ENCODE peak calls at places on chromosomes 11 and 22, in six cellular contexts. Z is H1, F is HL-60, H is GM12878, C is SK-N-SH, S is HepG2. A is an unnamed sample.

GRCh38 chr22:29473001-29473400 is 7.0 kb upstream of the NEFH start:
- DNase-seq in Z (no peak), F (no peak), H (no peak), C (no peak), S (no peak), A (no peak)

GRCh38 chr22:47198801-47199251 is 436.4 kb downstream of the TBC1D22A start:
- DNase-seq in Z (peak; percentile 13), F (no peak), H (no peak), C (peak; percentile 27), S (no peak), A (no peak)

GRCh38 chr11:104033561-104033960 is 2.9 kb upstream of the DDI1 start:
- DNase-seq in Z (no peak), F (no peak), H (no peak), C (no peak), S (no peak), A (no peak)

GRCh38 chr11:27557223-27557622 is 50.7 kb upstream of the LIN7C start:
- DNase-seq in Z (no peak), F (no peak), H (no peak), C (no peak), S (no peak), A (no peak)

GRCh38 chr11:77312107-77312506 is 10.6 kb upstream of the GDPD4 start:
- DNase-seq in Z (no peak), F (no peak), H (no peak), C (no peak), S (no peak), A (no peak)

GRCh38 chr11:9230291-9230690 is 34.9 kb downstream of the DENND5A start:
- DNase-seq in Z (no peak), F (no peak), H (no peak), C (no peak), S (no peak), A (no peak)

GRCh38 chr11:116384876-116385275 is 387.9 kb downstream of the BUD13 start:
- DNase-seq in Z (no peak), F (no peak), H (no peak), C (no peak), S (no peak), A (no peak)

GRCh38 chr22:41902016-41902415 is 12.9 kb downstream of the SHISA8 start:
- DNase-seq in Z (no peak), F (no peak), H (no peak), C (no peak), S (no peak), A (no peak)

GRCh38 chr11:118535261-118535660 is 4.3 kb downstream of the TMEM25 start:
- DNase-seq in Z (no peak), F (no peak), H (no peak), C (no peak), S (no peak), A (no peak)

GRCh38 chr11:112958670-112959069 is 2.5 kb upstream of the NCAM1 start:
- DNase-seq in Z (no peak), F (no peak), H (no peak), C (no peak), S (no peak), A (no peak)

GRCh38 chr11:88318017-88318416 is 19.5 kb downstream of the CTSC start:
- DNase-seq in Z (no peak), F (no peak), H (no peak), C (no peak), S (no peak), A (no peak)

GRCh38 chr11:111559791-111560190 is 19.3 kb downstream of the LAYN start:
- DNase-seq in Z (no peak), F (no peak), H (no peak), C (no peak), S (no peak), A (no peak)

GRCh38 chr11:118216621-118217526 is 7.9 kb downstream of the JAML start:
- DNase-seq in Z (no peak), F (no peak), H (no peak), C (no peak), S (no peak), A (no peak)

GRCh38 chr11:45470151-45471001 is 184.2 kb upstream of the SYT13 start:
- DNase-seq in Z (no peak), F (no peak), H (no peak), C (no peak), S (no peak), A (no peak)

GRCh38 chr11:102402556-102402955 is 50.0 kb downstream of the TMEM123 start:
- DNase-seq in Z (no peak), F (peak; percentile 18), H (no peak), C (no peak), S (no peak), A (no peak)

GRCh38 chr11:28673687-28674431 is 565.7 kb downstream of the METTL15 start:
- DNase-seq in Z (no peak), F (no peak), H (no peak), C (no peak), S (no peak), A (no peak)

GRCh38 chr11:32706985-32707736 is 87.3 kb downstream of the CCDC73 start:
- DNase-seq in Z (no peak), F (peak; percentile 4), H (peak; percentile 5), C (no peak), S (peak; percentile 37), A (peak; percentile 19)

GRCh38 chr11:44030276-44030932 is 17.4 kb upstream of the ACCSL start:
- DNase-seq in Z (peak; percentile 45), F (no peak), H (no peak), C (no peak), S (no peak), A (no peak)

GRCh38 chr11:95359756-95360155 is 128.8 kb upstream of the SESN3 start:
- DNase-seq in Z (no peak), F (no peak), H (no peak), C (no peak), S (no peak), A (no peak)

GRCh38 chr11:27248430-27249207 is 114.4 kb downstream of the CCDC34 start:
- DNase-seq in Z (no peak), F (no peak), H (no peak), C (no peak), S (peak; percentile 9), A (no peak)

GRCh38 chr11:77589521-77590193 is at the start of gene AQP11:
- DNase-seq in Z (peak; percentile 89), F (peak; percentile 52), H (peak; percentile 24), C (peak; percentile 96), S (peak; percentile 86), A (peak; percentile 90)

GRCh38 chr22:39859903-39860588 is 33.5 kb downstream of the ENTHD1 start:
- DNase-seq in Z (no peak), F (no peak), H (peak; percentile 73), C (no peak), S (no peak), A (no peak)

GRCh38 chr11:32437406-32438345 is 2.3 kb upstream of the WT1 start:
- DNase-seq in Z (peak; percentile 71), F (no peak), H (no peak), C (peak; percentile 16), S (no peak), A (no peak)

GRCh38 chr11:17988465-17988864 is 24.4 kb downstream of the SERGEF start:
- DNase-seq in Z (no peak), F (no peak), H (no peak), C (no peak), S (no peak), A (no peak)

GRCh38 chr11:118896472-118896913 is 12.8 kb downstream of the CXCR5 start:
- DNase-seq in Z (no peak), F (no peak), H (no peak), C (no peak), S (no peak), A (no peak)

DNA sequence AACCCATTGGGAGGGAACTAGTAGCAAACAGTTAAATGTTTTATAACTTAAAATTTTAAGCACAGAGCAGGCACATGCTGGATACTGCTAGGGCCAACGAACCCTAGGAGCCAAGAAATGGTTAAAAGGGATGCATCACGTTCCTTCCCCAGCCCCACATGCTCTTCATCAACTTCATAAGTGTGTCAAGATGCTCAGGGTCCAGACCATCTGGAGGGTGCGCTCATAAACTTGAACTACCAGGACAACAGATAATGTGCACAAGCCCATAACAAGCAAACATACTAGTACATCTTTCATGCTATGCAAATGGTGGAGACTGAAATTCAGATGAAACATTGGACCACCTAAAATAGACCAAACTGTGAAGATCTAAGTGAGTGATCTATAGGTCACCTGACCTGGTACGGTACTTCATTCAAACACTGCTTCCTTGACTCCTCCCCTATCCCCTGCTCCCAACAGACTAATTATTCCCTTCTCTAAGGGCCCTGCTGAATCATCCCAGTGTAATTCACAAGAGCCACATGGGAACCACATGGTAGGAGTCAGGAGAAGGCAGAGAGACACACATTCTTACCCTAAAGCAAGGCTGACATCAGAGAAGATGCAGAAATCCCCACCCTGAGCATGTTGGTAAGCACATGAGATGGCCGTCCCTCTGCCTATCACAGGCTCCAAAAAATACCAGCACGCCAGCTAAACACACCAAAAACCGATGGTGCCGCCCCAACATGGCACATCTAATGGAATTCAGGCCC is 83.9 kb downstream of the ETS1 start:
- DNase-seq in Z (no peak), F (no peak), H (no peak), C (no peak), S (no peak), A (no peak)
- TF ChIP-seq GABPA in Z (no peak), F (no peak), H (no peak), C (no peak), S (no peak), A (no peak)

DNA sequence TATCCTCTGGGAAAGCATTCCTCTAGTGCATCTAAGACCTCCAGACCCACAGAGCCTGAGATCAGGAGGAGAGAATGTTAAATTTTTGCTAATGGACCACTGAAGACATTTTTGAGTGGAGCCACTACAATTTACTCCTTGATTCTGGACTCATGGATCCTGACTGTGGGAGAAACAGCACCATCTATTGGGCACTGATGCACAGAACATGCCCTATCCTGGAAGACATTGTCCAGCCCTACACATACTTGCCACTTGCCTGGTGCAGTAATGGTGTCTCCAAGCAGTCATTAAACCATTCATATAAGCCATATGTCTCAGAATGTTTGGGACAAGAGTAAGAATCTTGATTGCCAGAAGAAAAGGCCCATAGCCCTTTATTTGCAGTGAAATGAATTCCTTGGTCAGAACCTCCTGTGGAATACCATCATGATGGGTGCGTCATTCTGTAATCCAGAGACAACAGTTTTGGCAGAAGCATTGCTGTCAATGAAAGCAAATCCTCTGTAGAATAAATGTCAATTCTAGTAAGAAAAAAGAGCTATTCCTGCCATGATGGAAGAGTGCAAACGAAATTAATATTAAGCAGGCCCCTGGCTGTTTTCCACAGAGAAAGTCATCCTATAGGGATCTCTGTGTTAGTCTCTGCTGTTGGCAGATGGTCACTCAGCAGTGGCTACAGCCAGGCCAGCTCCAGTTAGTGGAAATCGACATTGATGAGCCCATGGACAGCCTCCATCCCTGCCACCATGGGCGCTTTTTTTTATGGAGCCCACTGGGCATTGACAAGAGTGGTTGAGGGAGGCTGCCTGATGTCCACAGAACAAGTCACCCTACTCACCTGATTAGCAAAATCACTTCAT is 43.5 kb downstream of the GGTLC2 start:
- DNase-seq in Z (no peak), F (no peak), H (no peak), C (peak; percentile 60), S (peak; percentile 43), A (peak; percentile 93)
- TF ChIP-seq GABPA in Z (no peak), F (no peak), H (no peak), C (no peak), S (no peak), A (no peak)

GRCh38 chr11:10454902-10455631 is at the start of gene AMPD3:
- DNase-seq in Z (peak; percentile 45), F (no peak), H (peak; percentile 48), C (peak; percentile 50), S (peak; percentile 65), A (peak; percentile 71)
- TF ChIP-seq GABPA in Z (no peak), F (no peak), H (no peak), C (no peak), S (no peak), A (no peak)

GRCh38 chr11:62439785-62440602 is 21.2 kb downstream of the SCGB1A1 start:
- DNase-seq in Z (no peak), F (no peak), H (no peak), C (peak; percentile 37), S (no peak), A (peak; percentile 51)
- TF ChIP-seq GABPA in Z (no peak), F (no peak), H (no peak), C (no peak), S (no peak), A (peak; percentile 34)